ENCODE peak calls at places on chromosomes 6 and 20, in five cellular contexts. B is breast epithelium, C is transverse colon, Q is stomach, G is esophagus muscularis mucosa. M is an unnamed sample.

GRCh38 chr20:47557218-47557617 is 55.5 kb downstream of the NCOA3 start:
- DNase-seq in B (no peak), C (no peak), Q (no peak), G (no peak), M (no peak)

GRCh38 chr6:156413156-156413555 is 364.0 kb upstream of the ARID1B start:
- DNase-seq in B (no peak), C (no peak), Q (no peak), G (no peak), M (no peak)

GRCh38 chr6:163780993-163781392 is 366.5 kb downstream of the QKI start:
- DNase-seq in B (no peak), C (no peak), Q (no peak), G (no peak), M (no peak)

GRCh38 chr6:140537211-140537610 is 1162.8 kb upstream of the CITED2 start:
- DNase-seq in B (no peak), C (no peak), Q (no peak), G (no peak), M (no peak)

GRCh38 chr6:45595010-45595851 is 217.5 kb upstream of the SUPT3H start:
- DNase-seq in B (no peak), C (no peak), Q (no peak), G (peak; percentile 78), M (no peak)

GRCh38 chr6:161407581-161407980 is 133.7 kb upstream of the AGPAT4 start:
- DNase-seq in B (no peak), C (no peak), Q (no peak), G (no peak), M (no peak)

GRCh38 chr20:38073307-38074010 is 39.9 kb downstream of the RPRD1B start:
- DNase-seq in B (no peak), C (peak; percentile 29), Q (peak; percentile 28), G (peak; percentile 94), M (no peak)

GRCh38 chr6:12776291-12776690 is 59.7 kb downstream of the PHACTR1 start:
- DNase-seq in B (no peak), C (no peak), Q (no peak), G (no peak), M (no peak)

GRCh38 chr20:8094845-8095244 is 37.2 kb upstream of the PLCB1 start:
- DNase-seq in B (no peak), C (no peak), Q (no peak), G (no peak), M (no peak)

GRCh38 chr6:114364295-114364694 is 21.5 kb upstream of the HS3ST5 start:
- DNase-seq in B (no peak), C (no peak), Q (no peak), G (no peak), M (no peak)

GRCh38 chr20:17584684-17585083 is 14.8 kb downstream of the DSTN start:
- DNase-seq in B (no peak), C (no peak), Q (no peak), G (no peak), M (no peak)

GRCh38 chr20:36235892-36236785 is at the start of gene AAR2:
- DNase-seq in B (peak; percentile 79), C (peak; percentile 84), Q (peak; percentile 82), G (peak; percentile 93), M (peak; percentile 66)
- TF ChIP-seq POLR2A in B (no peak), C (peak; percentile 57), Q (no peak), G (no peak), M (peak; percentile 91)

GRCh38 chr6:73581293-73581692 is 60.5 kb upstream of the EEF1A1 start:
- DNase-seq in B (no peak), C (no peak), Q (no peak), G (no peak), M (no peak)

GRCh38 chr6:73586416-73586974 is 65.7 kb upstream of the EEF1A1 start:
- DNase-seq in B (no peak), C (no peak), Q (no peak), G (no peak), M (no peak)

GRCh38 chr6:73580247-73581149 is 59.7 kb upstream of the EEF1A1 start:
- DNase-seq in B (peak; percentile 83), C (peak; percentile 76), Q (peak; percentile 81), G (peak; percentile 96), M (no peak)

GRCh38 chr6:73579851-73580246 is 59.0 kb upstream of the EEF1A1 start:
- DNase-seq in B (no peak), C (no peak), Q (peak; percentile 32), G (no peak), M (no peak)

GRCh38 chr6:73585566-73586415 is 65.0 kb upstream of the EEF1A1 start:
- DNase-seq in B (no peak), C (peak; percentile 47), Q (peak; percentile 44), G (no peak), M (no peak)
- TF ChIP-seq POLR2AphosphoS5 in B (peak; percentile 49), C (peak; percentile 69), Q (peak; percentile 76), G (peak; percentile 79), M (no peak)

GRCh38 chr6:29925341-29926080 is 16.8 kb upstream of the HLA-A start:
- DNase-seq in B (no peak), C (no peak), Q (no peak), G (no peak), M (no peak)

GRCh38 chr6:29926081-29926794 is 16.1 kb upstream of the HLA-A start:
- DNase-seq in B (no peak), C (peak; percentile 25), Q (no peak), G (no peak), M (no peak)

GRCh38 chr6:29926795-29927427 is 15.4 kb upstream of the HLA-A start:
- DNase-seq in B (peak; percentile 71), C (peak; percentile 84), Q (peak; percentile 84), G (peak; percentile 93), M (peak; percentile 41)

GRCh38 chr6:29924731-29925130 is 17.6 kb upstream of the HLA-A start:
- DNase-seq in B (no peak), C (no peak), Q (no peak), G (no peak), M (no peak)

GRCh38 chr6:29927841-29928388 is 14.4 kb upstream of the HLA-A start:
- DNase-seq in B (no peak), C (no peak), Q (no peak), G (no peak), M (no peak)
- TF ChIP-seq POLR2A in B (no peak), C (no peak), Q (no peak), G (no peak), M (no peak)

GRCh38 chr6:131807644-131808459 is at the start of gene ENPP1:
- DNase-seq in B (peak; percentile 71), C (peak; percentile 69), Q (peak; percentile 69), G (no peak), M (peak; percentile 24)
- TF ChIP-seq POLR2AphosphoS5 in B (no peak), C (no peak), Q (no peak), G (peak; percentile 55), M (no peak)

GRCh38 chr6:10415593-10416480 is 963 bp upstream of the TFAP2A start:
- DNase-seq in B (no peak), C (no peak), Q (no peak), G (no peak), M (no peak)

GRCh38 chr6:10412948-10413849 is 1.7 kb downstream of the TFAP2A start:
- DNase-seq in B (peak; percentile 92), C (peak; percentile 36), Q (peak; percentile 73), G (no peak), M (no peak)

GRCh38 chr6:10413850-10414765 is 766 bp downstream of the TFAP2A start:
- DNase-seq in B (no peak), C (no peak), Q (no peak), G (no peak), M (no peak)

GRCh38 chr6:10416516-10416862 is 1.6 kb upstream of the TFAP2A start:
- DNase-seq in B (no peak), C (no peak), Q (no peak), G (no peak), M (no peak)

GRCh38 chr6:10414766-10415592 is at the start of gene TFAP2A:
- DNase-seq in B (peak; percentile 89), C (no peak), Q (no peak), G (no peak), M (no peak)
- TF ChIP-seq POLR2A in B (peak; percentile 14), C (no peak), Q (no peak), G (no peak), M (no peak)

DNA sequence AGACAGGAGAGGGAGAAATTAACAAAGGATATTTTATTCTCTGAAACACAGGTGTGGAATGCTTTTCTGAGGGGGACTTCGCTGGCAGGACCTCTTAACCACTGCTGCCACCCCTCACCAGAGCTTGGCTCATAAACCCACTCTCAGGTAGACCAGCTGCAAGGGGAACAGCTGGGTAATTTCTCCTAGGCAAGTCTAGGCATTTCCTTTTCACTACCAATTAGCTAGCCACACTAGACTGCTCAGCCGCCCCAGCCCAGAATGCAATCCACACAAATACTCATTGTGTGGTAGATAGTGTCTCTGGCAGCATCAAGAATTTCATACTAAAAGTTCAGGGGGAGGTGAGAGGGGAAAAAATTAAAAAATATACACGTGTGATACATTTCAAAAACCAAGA is 267.6 kb upstream of the ID4 start:
- DNase-seq in B (no peak), C (no peak), Q (no peak), G (no peak), M (no peak)
- TF ChIP-seq POLR2AphosphoS5 in B (no peak), C (no peak), Q (no peak), G (no peak), M (no peak)